ENCODE peak calls at places on chromosomes 13 and 19, in nine cellular contexts. One of them, this sample, is unnamed.

GRCh38 chr19:39986643-39987042 is 10.2 kb upstream of the ZNF546 start:
- DNase-seq in glutamatergic neuron: no peak
- DNase-seq in Calu3: no peak
- DNase-seq in A549: no peak
- DNase-seq in colonic mucosa: no peak
- DNase-seq in pancreas: no peak
- DNase-seq in bronchial epithelial cell: no peak
- DNase-seq in tibial artery: no peak
- DNase-seq in fibroblast of mammary gland: no peak
- DNase-seq in this sample: no peak

GRCh38 chr13:72456486-72456885 is 270.9 kb downstream of the MZT1 start:
- DNase-seq in glutamatergic neuron: no peak
- DNase-seq in Calu3: no peak
- DNase-seq in A549: no peak
- DNase-seq in colonic mucosa: no peak
- DNase-seq in pancreas: no peak
- DNase-seq in bronchial epithelial cell: no peak
- DNase-seq in tibial artery: no peak
- DNase-seq in fibroblast of mammary gland: no peak
- DNase-seq in this sample: no peak

GRCh38 chr13:95355491-95355890 is 54.2 kb upstream of the ABCC4 start:
- DNase-seq in glutamatergic neuron: no peak
- DNase-seq in Calu3: no peak
- DNase-seq in A549: no peak
- DNase-seq in colonic mucosa: no peak
- DNase-seq in pancreas: no peak
- DNase-seq in bronchial epithelial cell: peak
- DNase-seq in tibial artery: no peak
- DNase-seq in fibroblast of mammary gland: peak
- DNase-seq in this sample: peak

GRCh38 chr13:51797664-51798488 is 6.1 kb downstream of the DHRS12 start:
- DNase-seq in glutamatergic neuron: no peak
- DNase-seq in Calu3: peak
- DNase-seq in A549: peak
- DNase-seq in colonic mucosa: peak
- DNase-seq in pancreas: peak
- DNase-seq in bronchial epithelial cell: peak
- DNase-seq in tibial artery: no peak
- DNase-seq in fibroblast of mammary gland: peak
- DNase-seq in this sample: peak

GRCh38 chr13:111547726-111548273 is 227.4 kb downstream of the TEX29 start:
- DNase-seq in glutamatergic neuron: no peak
- DNase-seq in Calu3: no peak
- DNase-seq in A549: no peak
- DNase-seq in colonic mucosa: no peak
- DNase-seq in pancreas: no peak
- DNase-seq in bronchial epithelial cell: no peak
- DNase-seq in tibial artery: no peak
- DNase-seq in fibroblast of mammary gland: no peak
- DNase-seq in this sample: no peak

GRCh38 chr13:24053505-24054251 is 106.8 kb upstream of the SPATA13 start:
- DNase-seq in glutamatergic neuron: peak
- DNase-seq in Calu3: peak
- DNase-seq in A549: peak
- DNase-seq in colonic mucosa: peak
- DNase-seq in pancreas: peak
- DNase-seq in bronchial epithelial cell: peak
- DNase-seq in tibial artery: no peak
- DNase-seq in fibroblast of mammary gland: peak
- DNase-seq in this sample: peak

GRCh38 chr13:101412076-101412475 is 4.2 kb downstream of the NALCN start:
- DNase-seq in glutamatergic neuron: no peak
- DNase-seq in Calu3: no peak
- DNase-seq in A549: no peak
- DNase-seq in colonic mucosa: no peak
- DNase-seq in pancreas: no peak
- DNase-seq in bronchial epithelial cell: no peak
- DNase-seq in tibial artery: no peak
- DNase-seq in fibroblast of mammary gland: no peak
- DNase-seq in this sample: no peak

GRCh38 chr19:13132471-13133166 is 14.6 kb downstream of the NACC1 start:
- DNase-seq in glutamatergic neuron: no peak
- DNase-seq in Calu3: no peak
- DNase-seq in A549: no peak
- DNase-seq in colonic mucosa: no peak
- DNase-seq in pancreas: no peak
- DNase-seq in bronchial epithelial cell: no peak
- DNase-seq in tibial artery: no peak
- DNase-seq in fibroblast of mammary gland: peak
- DNase-seq in this sample: peak

GRCh38 chr13:28485551-28485950 is 9.4 kb downstream of the FLT1 start:
- DNase-seq in glutamatergic neuron: no peak
- DNase-seq in Calu3: no peak
- DNase-seq in A549: no peak
- DNase-seq in colonic mucosa: no peak
- DNase-seq in pancreas: no peak
- DNase-seq in bronchial epithelial cell: no peak
- DNase-seq in tibial artery: no peak
- DNase-seq in fibroblast of mammary gland: no peak
- DNase-seq in this sample: no peak

GRCh38 chr13:41622545-41623429 is 165.4 kb downstream of the RGCC start:
- DNase-seq in glutamatergic neuron: no peak
- DNase-seq in Calu3: no peak
- DNase-seq in A549: no peak
- DNase-seq in colonic mucosa: no peak
- DNase-seq in pancreas: no peak
- DNase-seq in bronchial epithelial cell: no peak
- DNase-seq in tibial artery: no peak
- DNase-seq in fibroblast of mammary gland: peak
- DNase-seq in this sample: peak

GRCh38 chr13:93147293-93147645 is 79.3 kb upstream of the GPC6 start:
- DNase-seq in glutamatergic neuron: no peak
- DNase-seq in Calu3: no peak
- DNase-seq in A549: no peak
- DNase-seq in colonic mucosa: no peak
- DNase-seq in pancreas: no peak
- DNase-seq in bronchial epithelial cell: no peak
- DNase-seq in tibial artery: no peak
- DNase-seq in fibroblast of mammary gland: peak
- DNase-seq in this sample: no peak

GRCh38 chr19:6210721-6211600 is 68.8 kb downstream of the MLLT1 start:
- DNase-seq in glutamatergic neuron: no peak
- DNase-seq in Calu3: no peak
- DNase-seq in A549: no peak
- DNase-seq in colonic mucosa: no peak
- DNase-seq in pancreas: no peak
- DNase-seq in bronchial epithelial cell: no peak
- DNase-seq in tibial artery: no peak
- DNase-seq in fibroblast of mammary gland: no peak
- DNase-seq in this sample: no peak

GRCh38 chr13:36712785-36713184 is 39.0 kb downstream of the SERTM1 start:
- DNase-seq in glutamatergic neuron: no peak
- DNase-seq in Calu3: no peak
- DNase-seq in A549: no peak
- DNase-seq in colonic mucosa: no peak
- DNase-seq in pancreas: no peak
- DNase-seq in bronchial epithelial cell: no peak
- DNase-seq in tibial artery: no peak
- DNase-seq in fibroblast of mammary gland: peak
- DNase-seq in this sample: no peak

GRCh38 chr19:49451430-49452181 is at the start of gene PIH1D1:
- DNase-seq in glutamatergic neuron: peak
- DNase-seq in Calu3: peak
- DNase-seq in A549: peak
- DNase-seq in colonic mucosa: peak
- DNase-seq in pancreas: peak
- DNase-seq in bronchial epithelial cell: peak
- DNase-seq in tibial artery: peak
- DNase-seq in fibroblast of mammary gland: peak
- DNase-seq in this sample: peak
- TF ChIP-seq CTCF in glutamatergic neuron: no peak
- TF ChIP-seq CTCF in Calu3: no peak
- TF ChIP-seq CTCF in A549: no peak
- TF ChIP-seq CTCF in colonic mucosa: no peak
- TF ChIP-seq CTCF in pancreas: peak
- TF ChIP-seq CTCF in bronchial epithelial cell: peak
- TF ChIP-seq CTCF in tibial artery: peak
- TF ChIP-seq CTCF in fibroblast of mammary gland: peak
- TF ChIP-seq CTCF in this sample: no peak

DNA sequence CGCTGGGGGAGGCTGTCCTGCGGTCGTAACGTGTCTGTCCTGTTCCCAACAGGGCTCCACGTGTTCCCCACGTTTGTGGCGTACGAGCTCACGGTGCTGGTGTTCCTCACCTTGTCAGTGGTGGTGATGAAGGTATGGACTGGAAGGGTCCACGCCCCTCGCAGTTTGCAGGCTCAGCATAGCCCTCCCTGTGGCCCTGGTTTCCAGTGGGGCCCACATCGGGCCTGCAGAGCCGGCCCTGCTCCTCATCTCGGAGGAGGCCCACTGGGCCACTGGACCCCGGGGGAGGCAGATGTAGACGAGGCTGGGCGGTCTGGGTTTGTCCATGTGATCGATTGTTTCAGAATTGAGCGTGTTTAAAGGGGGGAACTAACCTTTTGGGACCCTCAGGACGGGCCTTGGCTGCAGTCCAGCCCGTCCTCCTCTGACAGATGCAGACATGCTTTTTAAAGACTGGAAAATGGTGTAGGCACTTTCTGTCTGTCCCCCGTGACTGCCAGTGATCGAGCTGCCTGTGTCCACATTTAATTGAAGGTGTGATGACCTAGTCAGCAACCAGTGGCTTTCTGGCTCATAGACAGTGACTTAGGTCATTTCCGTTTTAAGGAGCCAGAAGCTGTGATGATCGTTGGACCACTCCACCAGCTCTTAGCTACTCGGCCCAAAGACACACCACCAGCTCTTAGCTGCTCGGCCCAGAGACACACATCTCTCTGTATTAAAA is 37.1 kb upstream of the TFDP1 start:
- DNase-seq in glutamatergic neuron: no peak
- DNase-seq in Calu3: no peak
- DNase-seq in A549: no peak
- DNase-seq in colonic mucosa: peak
- DNase-seq in pancreas: no peak
- DNase-seq in bronchial epithelial cell: no peak
- DNase-seq in tibial artery: no peak
- DNase-seq in fibroblast of mammary gland: peak
- DNase-seq in this sample: peak
- TF ChIP-seq CTCF in glutamatergic neuron: no peak
- TF ChIP-seq CTCF in Calu3: no peak
- TF ChIP-seq CTCF in A549: no peak
- TF ChIP-seq CTCF in colonic mucosa: no peak
- TF ChIP-seq CTCF in pancreas: no peak
- TF ChIP-seq CTCF in bronchial epithelial cell: no peak
- TF ChIP-seq CTCF in tibial artery: no peak
- TF ChIP-seq CTCF in fibroblast of mammary gland: no peak
- TF ChIP-seq CTCF in this sample: no peak

GRCh38 chr13:39012608-39013007 is 22.0 kb upstream of the STOML3 start:
- DNase-seq in glutamatergic neuron: peak
- DNase-seq in Calu3: no peak
- DNase-seq in A549: no peak
- DNase-seq in colonic mucosa: no peak
- DNase-seq in pancreas: no peak
- DNase-seq in bronchial epithelial cell: no peak
- DNase-seq in tibial artery: no peak
- DNase-seq in fibroblast of mammary gland: no peak
- DNase-seq in this sample: no peak
- TF ChIP-seq CTCF in glutamatergic neuron: no peak
- TF ChIP-seq CTCF in Calu3: no peak
- TF ChIP-seq CTCF in A549: peak
- TF ChIP-seq CTCF in colonic mucosa: no peak
- TF ChIP-seq CTCF in pancreas: no peak
- TF ChIP-seq CTCF in bronchial epithelial cell: peak
- TF ChIP-seq CTCF in tibial artery: no peak
- TF ChIP-seq CTCF in fibroblast of mammary gland: peak
- TF ChIP-seq CTCF in this sample: peak

GRCh38 chr13:30791354-30791921 is 56.1 kb downstream of the ALOX5AP start:
- DNase-seq in glutamatergic neuron: peak
- DNase-seq in Calu3: no peak
- DNase-seq in A549: no peak
- DNase-seq in colonic mucosa: no peak
- DNase-seq in pancreas: no peak
- DNase-seq in bronchial epithelial cell: no peak
- DNase-seq in tibial artery: no peak
- DNase-seq in fibroblast of mammary gland: peak
- DNase-seq in this sample: no peak

GRCh38 chr13:30796132-30796832 is 60.9 kb downstream of the ALOX5AP start:
- DNase-seq in glutamatergic neuron: no peak
- DNase-seq in Calu3: peak
- DNase-seq in A549: peak
- DNase-seq in colonic mucosa: no peak
- DNase-seq in pancreas: no peak
- DNase-seq in bronchial epithelial cell: peak
- DNase-seq in tibial artery: no peak
- DNase-seq in fibroblast of mammary gland: peak
- DNase-seq in this sample: peak

GRCh38 chr13:30790592-30790991 is 55.2 kb downstream of the ALOX5AP start:
- DNase-seq in glutamatergic neuron: no peak
- DNase-seq in Calu3: no peak
- DNase-seq in A549: no peak
- DNase-seq in colonic mucosa: no peak
- DNase-seq in pancreas: no peak
- DNase-seq in bronchial epithelial cell: no peak
- DNase-seq in tibial artery: no peak
- DNase-seq in fibroblast of mammary gland: no peak
- DNase-seq in this sample: no peak

GRCh38 chr13:30789360-30789862 is 54.1 kb downstream of the ALOX5AP start:
- DNase-seq in glutamatergic neuron: no peak
- DNase-seq in Calu3: no peak
- DNase-seq in A549: no peak
- DNase-seq in colonic mucosa: no peak
- DNase-seq in pancreas: no peak
- DNase-seq in bronchial epithelial cell: no peak
- DNase-seq in tibial artery: no peak
- DNase-seq in fibroblast of mammary gland: no peak
- DNase-seq in this sample: no peak

DNA sequence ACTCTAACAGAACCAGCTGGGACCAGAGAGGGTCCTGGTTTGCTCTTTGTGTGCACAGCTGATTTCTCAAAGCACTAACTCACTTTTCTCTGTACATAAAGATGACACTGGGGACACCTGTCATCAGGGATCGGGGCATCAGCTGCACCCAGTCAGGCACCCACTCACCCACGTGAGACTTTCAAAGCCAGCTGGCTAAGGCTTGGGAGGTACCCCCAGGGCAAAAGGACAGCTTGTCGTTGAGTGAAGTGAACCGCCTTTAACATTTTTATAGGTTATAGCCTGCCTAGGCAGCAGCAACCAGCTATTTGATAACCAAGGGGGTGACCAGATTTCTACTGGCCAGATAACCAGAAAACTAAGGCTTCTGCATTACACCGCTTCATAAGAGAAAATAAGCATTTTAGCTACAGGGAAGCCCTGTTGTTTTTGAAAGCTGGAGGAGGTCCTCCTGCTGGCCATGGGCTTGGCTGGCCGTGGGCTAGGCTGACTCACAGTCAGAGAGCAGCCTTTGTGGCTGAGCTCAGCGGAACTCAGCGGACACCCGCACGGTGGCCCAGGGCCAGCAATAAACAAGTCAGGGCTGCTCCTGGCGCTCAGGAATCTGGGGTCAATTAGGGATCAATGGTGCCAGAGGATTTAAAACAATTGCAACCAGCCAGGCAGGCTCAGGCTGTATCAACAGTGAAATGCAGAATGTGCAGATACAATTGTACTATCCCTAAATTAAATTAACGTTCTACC is 57.1 kb downstream of the ALOX5AP start:
- DNase-seq in glutamatergic neuron: peak
- DNase-seq in Calu3: peak
- DNase-seq in A549: peak
- DNase-seq in colonic mucosa: peak
- DNase-seq in pancreas: peak
- DNase-seq in bronchial epithelial cell: peak
- DNase-seq in tibial artery: peak
- DNase-seq in fibroblast of mammary gland: peak
- DNase-seq in this sample: peak
- TF ChIP-seq CTCF in glutamatergic neuron: no peak
- TF ChIP-seq CTCF in Calu3: no peak
- TF ChIP-seq CTCF in A549: no peak
- TF ChIP-seq CTCF in colonic mucosa: no peak
- TF ChIP-seq CTCF in pancreas: no peak
- TF ChIP-seq CTCF in bronchial epithelial cell: peak
- TF ChIP-seq CTCF in tibial artery: peak
- TF ChIP-seq CTCF in fibroblast of mammary gland: peak
- TF ChIP-seq CTCF in this sample: peak

This sample was measured in HFFc6.